ENCODE peak calls at places on chromosomes 2 and 18, in ten cellular contexts. C, B, V, G, F, S, U, D, Q and E are unnamed samples.

GRCh38 chr2:238720232-238720672 is 127.6 kb upstream of the TWIST2 start:
- DNase-seq in B (peak), S (no peak), G (peak), F (no peak), Q (no peak), D (peak), C (no peak), V (no peak), U (peak), E (peak)

GRCh38 chr2:88187038-88187676 is 17.0 kb downstream of the THNSL2 start:
- DNase-seq in C (no peak), U (peak), G (peak), D (peak), S (peak), V (no peak), Q (no peak), B (peak), F (peak), E (peak)

GRCh38 chr18:32759768-32760167 is 13.1 kb downstream of the KLHL14 start:
- DNase-seq in D (no peak), V (no peak), S (no peak), U (no peak), Q (no peak), G (no peak), F (no peak), B (no peak), C (no peak), E (no peak)

GRCh38 chr2:190283783-190284182 is 35.8 kb downstream of the HIBCH start:
- DNase-seq in Q (no peak), G (no peak), B (no peak), D (no peak), C (no peak), V (no peak), S (no peak), U (no peak), F (peak), E (no peak)

GRCh38 chr2:25833566-25833965 is 44.7 kb downstream of the ASXL2 start:
- DNase-seq in D (peak), F (no peak), B (no peak), C (no peak), U (no peak), S (no peak), G (peak), Q (no peak), V (no peak), E (no peak)

GRCh38 chr2:149526689-149527088 is 60.9 kb downstream of the MMADHC start:
- DNase-seq in S (no peak), F (no peak), G (no peak), B (no peak), D (no peak), V (no peak), C (no peak), U (no peak), Q (no peak), E (no peak)

GRCh38 chr2:200617089-200618050 is 31.6 kb downstream of the AOX1 start:
- DNase-seq in G (no peak), U (no peak), F (no peak), D (no peak), Q (no peak), C (no peak), S (no peak), B (no peak), V (no peak), E (no peak)

GRCh38 chr2:72887032-72887835 is at the start of gene SPR:
- DNase-seq in U (peak), D (peak), B (peak), Q (no peak), S (peak), V (peak), G (peak), C (peak), F (peak), E (peak)

GRCh38 chr2:102788880-102789250 is 27.0 kb downstream of the TMEM182 start:
- DNase-seq in V (no peak), D (no peak), C (no peak), G (no peak), F (peak), Q (no peak), B (no peak), S (peak), U (no peak), E (no peak)

GRCh38 chr18:79507076-79507545 is 111.4 kb downstream of the NFATC1 start:
- DNase-seq in D (peak), F (peak), G (peak), U (no peak), V (peak), S (peak), C (peak), B (no peak), Q (peak), E (peak)

GRCh38 chr18:21134895-21135294 is 23.3 kb upstream of the ROCK1 start:
- DNase-seq in V (no peak), D (peak), G (no peak), S (no peak), U (no peak), Q (no peak), C (no peak), B (no peak), F (no peak), E (no peak)

GRCh38 chr2:153100139-153100538 is 378.4 kb downstream of the RPRM start:
- DNase-seq in S (no peak), D (no peak), Q (no peak), U (no peak), G (no peak), F (no peak), C (no peak), V (no peak), B (no peak), E (no peak)

GRCh38 chr2:43083710-43084698 is 142.4 kb downstream of the ZFP36L2 start:
- DNase-seq in Q (no peak), F (peak), U (no peak), B (no peak), V (no peak), G (no peak), D (peak), C (peak), S (peak), E (peak)

GRCh38 chr18:70047931-70048603 is 100.4 kb upstream of the CD226 start:
- DNase-seq in B (no peak), V (no peak), D (no peak), Q (no peak), C (no peak), G (no peak), U (no peak), S (peak), F (no peak), E (no peak)

GRCh38 chr2:156334496-156335478 is 2.3 kb upstream of the NR4A2 start:
- DNase-seq in D (peak), V (peak), F (peak), C (peak), B (peak), G (peak), U (peak), Q (peak), S (peak), E (peak)

GRCh38 chr2:80001704-80002103 is 302.8 kb downstream of the LRRTM1 start:
- DNase-seq in G (no peak), F (no peak), C (no peak), S (no peak), B (no peak), V (no peak), D (no peak), Q (no peak), U (no peak), E (no peak)

GRCh38 chr18:64330161-64330560 is 181.3 kb upstream of the LINC00305 start:
- DNase-seq in U (no peak), S (no peak), C (no peak), V (no peak), G (no peak), B (no peak), D (no peak), Q (no peak), F (no peak), E (peak)

GRCh38 chr2:12534646-12535263 is 182.0 kb upstream of the TRIB2 start:
- DNase-seq in Q (no peak), G (no peak), U (no peak), S (peak), C (peak), V (no peak), B (peak), F (no peak), D (no peak), E (no peak)

GRCh38 chr2:240060977-240061591 is 7.8 kb upstream of the OR6B3 start:
- DNase-seq in S (no peak), V (no peak), F (no peak), D (peak), U (peak), G (peak), C (no peak), Q (no peak), B (peak), E (peak)

GRCh38 chr18:24585996-24586566 is 125.6 kb downstream of the HRH4 start:
- DNase-seq in Q (no peak), C (no peak), F (no peak), B (no peak), V (no peak), D (no peak), G (no peak), U (no peak), S (no peak), E (no peak)

GRCh38 chr2:108182489-108182888 is 57.3 kb upstream of the SULT1C3 start:
- DNase-seq in U (peak), G (no peak), D (peak), B (peak), Q (no peak), C (no peak), S (no peak), V (no peak), F (no peak), E (peak)

GRCh38 chr18:8908792-8909510 is 193.5 kb upstream of the NDUFV2 start:
- DNase-seq in S (no peak), G (no peak), D (no peak), Q (no peak), C (no peak), F (no peak), B (no peak), V (no peak), U (no peak), E (no peak)

GRCh38 chr18:8910843-8911242 is 191.7 kb upstream of the NDUFV2 start:
- DNase-seq in C (no peak), V (no peak), B (no peak), S (no peak), G (no peak), F (no peak), Q (no peak), U (no peak), D (no peak), E (no peak)

GRCh38 chr18:8911408-8912340 is 190.8 kb upstream of the NDUFV2 start:
- DNase-seq in Q (no peak), F (no peak), C (no peak), S (no peak), D (no peak), G (no peak), U (no peak), B (no peak), V (no peak), E (no peak)

GRCh38 chr18:8910186-8910585 is 192.3 kb upstream of the NDUFV2 start:
- DNase-seq in G (no peak), C (no peak), U (no peak), S (no peak), F (no peak), V (no peak), B (no peak), Q (no peak), D (no peak), E (no peak)

DNA sequence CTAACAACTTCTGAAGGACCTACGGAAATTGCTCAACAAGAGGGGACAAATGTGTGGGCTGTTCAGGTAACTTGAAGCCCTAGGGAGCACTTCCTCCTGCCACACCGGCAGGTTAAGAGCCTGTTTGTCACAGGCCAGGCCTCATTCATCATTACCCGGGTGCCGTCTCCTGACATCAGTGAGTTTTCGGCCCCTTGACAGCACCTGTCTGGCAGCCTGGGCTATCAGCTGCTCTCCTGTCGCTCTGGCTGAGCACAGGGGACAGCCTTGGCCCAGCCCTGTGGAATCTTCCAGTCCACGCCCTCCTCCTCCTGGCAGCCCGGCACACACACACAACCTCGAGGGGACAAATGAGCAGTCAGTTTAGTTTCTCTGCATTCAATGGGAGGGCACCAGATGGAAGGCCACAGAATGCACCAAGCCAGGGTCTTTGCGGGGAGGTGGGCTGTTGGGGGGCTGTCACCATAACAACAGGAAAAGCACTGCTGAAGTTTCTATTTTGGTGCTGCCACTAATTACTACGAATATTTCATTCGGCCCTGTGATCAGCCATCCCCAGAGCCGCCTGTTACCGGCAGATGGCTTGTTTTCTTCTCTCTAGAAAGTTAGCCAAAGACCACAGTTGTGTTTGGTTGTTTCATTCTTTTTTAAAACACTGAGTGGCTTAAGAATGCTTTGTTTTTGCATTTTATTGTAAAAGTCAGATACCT is 190.0 kb upstream of the NDUFV2 start:
- DNase-seq in Q (no peak), G (peak), U (no peak), V (peak), D (no peak), C (no peak), B (no peak), S (no peak), F (no peak), E (no peak)
- TF ChIP-seq POLR2A in Q (no peak), G (no peak), U (no peak), V (no peak), D (no peak), C (no peak), B (no peak), S (no peak), F (no peak), E (no peak)

DNA sequence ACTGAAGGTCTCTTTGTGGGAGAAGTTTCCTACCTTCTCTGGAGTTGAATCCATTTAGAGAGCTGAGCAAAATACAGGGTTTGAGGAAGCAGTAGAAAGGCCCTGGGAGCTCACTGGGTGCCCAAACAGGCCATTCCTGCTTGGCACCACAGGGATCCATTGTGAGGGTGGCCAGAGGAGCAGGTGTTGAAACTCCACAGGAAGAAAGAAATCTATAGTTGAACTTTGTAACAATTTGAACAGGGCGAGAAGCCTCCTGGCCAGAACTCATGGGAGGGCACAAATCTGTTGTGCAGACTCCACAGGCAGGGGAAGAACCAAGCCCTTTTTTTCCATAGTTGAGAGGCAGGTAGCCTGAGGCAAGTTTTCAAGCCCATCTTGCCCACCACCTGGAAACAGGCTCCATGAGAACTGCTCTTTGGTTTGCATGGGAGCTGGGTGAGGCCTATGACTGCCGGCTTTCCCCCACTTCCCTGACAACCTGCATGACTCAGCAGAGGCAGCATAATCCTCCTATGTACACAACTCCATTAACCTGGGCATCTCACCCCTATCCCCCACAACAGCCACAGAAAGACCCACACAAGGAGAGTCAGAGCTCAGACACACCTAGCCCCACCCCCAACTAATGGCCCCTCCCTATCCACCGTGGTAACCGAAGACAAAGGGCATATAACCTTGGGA is 1053.0 kb downstream of the TSN start:
- DNase-seq in S (no peak), D (no peak), V (no peak), Q (no peak), B (no peak), U (no peak), C (no peak), G (no peak), F (no peak), E (no peak)
- TF ChIP-seq POLR2A in S (no peak), D (no peak), V (no peak), Q (no peak), B (no peak), U (no peak), C (no peak), G (no peak), F (no peak), E (no peak)

GRCh38 chr2:236521556-236521955 is 48.1 kb upstream of the ACKR3 start:
- DNase-seq in F (no peak), G (no peak), D (no peak), B (no peak), C (no peak), V (no peak), Q (no peak), U (no peak), S (no peak), E (no peak)

GRCh38 chr2:236526459-236527197 is 43.0 kb upstream of the ACKR3 start:
- DNase-seq in Q (no peak), U (no peak), D (no peak), G (no peak), S (no peak), B (no peak), V (no peak), C (no peak), F (no peak), E (no peak)

GRCh38 chr2:236523249-236523648 is 46.4 kb upstream of the ACKR3 start:
- DNase-seq in Q (no peak), U (no peak), B (no peak), C (no peak), F (no peak), V (no peak), S (no peak), D (no peak), G (no peak), E (no peak)

GRCh38 chr2:236527198-236527640 is 42.4 kb upstream of the ACKR3 start:
- DNase-seq in F (no peak), C (no peak), B (no peak), D (no peak), V (no peak), G (no peak), S (no peak), U (no peak), Q (no peak), E (no peak)

GRCh38 chr2:236525416-236525997 is 44.1 kb upstream of the ACKR3 start:
- DNase-seq in B (no peak), V (no peak), D (no peak), G (no peak), F (no peak), Q (no peak), S (no peak), C (no peak), U (no peak), E (no peak)
- TF ChIP-seq POLR2A in B (no peak), V (no peak), D (no peak), G (no peak), F (no peak), Q (no peak), S (no peak), C (no peak), U (no peak), E (no peak)

GRCh38 chr2:113156278-113157107 is 17.3 kb upstream of the PSD4 start:
- DNase-seq in V (no peak), F (no peak), G (no peak), D (no peak), C (no peak), B (peak), Q (no peak), S (no peak), U (peak), E (peak)
- TF ChIP-seq POLR2A in V (no peak), F (no peak), G (no peak), D (no peak), C (no peak), B (no peak), Q (no peak), S (no peak), U (no peak), E (no peak)

GRCh38 chr2:9753276-9753600 is 90.0 kb upstream of the TAF1B start:
- DNase-seq in G (peak), S (peak), C (no peak), Q (no peak), U (no peak), F (no peak), V (no peak), B (peak), D (peak), E (no peak)
- TF ChIP-seq POLR2A in G (no peak), S (no peak), C (no peak), Q (no peak), U (no peak), F (no peak), V (no peak), B (no peak), D (no peak), E (no peak)

GRCh38 chr2:224449212-224450147 is 47.6 kb upstream of the FAM124B start:
- DNase-seq in V (no peak), Q (no peak), F (no peak), C (no peak), D (peak), G (no peak), B (peak), S (no peak), U (peak), E (no peak)
- TF ChIP-seq POLR2A in V (no peak), Q (no peak), F (no peak), C (no peak), D (no peak), G (no peak), B (no peak), S (no peak), U (no peak), E (no peak)

DNA sequence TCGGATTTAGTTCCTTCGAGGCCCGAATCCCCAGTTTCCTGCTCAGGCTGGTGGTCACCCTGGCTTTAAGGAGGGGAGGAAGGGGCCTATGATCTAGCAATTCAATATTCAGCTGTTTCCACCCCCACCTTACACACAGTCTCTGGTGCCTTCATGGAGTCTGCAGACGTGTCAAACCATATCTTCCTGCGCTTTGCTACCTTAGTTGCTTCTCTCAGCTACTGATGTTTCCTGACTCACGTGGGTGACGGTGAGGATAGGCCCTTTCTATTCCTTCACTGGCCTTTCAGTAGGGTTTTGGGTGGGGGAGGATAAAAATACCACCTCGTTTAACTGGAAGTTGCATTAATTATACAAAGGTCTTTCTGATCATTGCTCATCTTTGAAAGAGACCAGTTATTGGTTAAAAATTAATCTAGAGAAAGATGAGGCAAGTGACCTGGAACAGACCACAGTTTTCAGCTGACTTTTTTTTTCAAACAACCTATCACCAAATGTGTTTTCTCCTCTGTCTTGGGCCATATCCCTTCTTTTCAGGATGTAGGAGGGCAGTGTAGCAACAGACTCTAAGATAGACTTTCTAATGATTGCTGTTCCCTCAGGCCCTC is 49.7 kb downstream of the SH2D6 start:
- DNase-seq in C (no peak), U (peak), F (no peak), G (no peak), D (no peak), S (no peak), V (peak), B (no peak), Q (no peak), E (no peak)
- TF ChIP-seq POLR2A in C (no peak), U (no peak), F (no peak), G (no peak), D (no peak), S (no peak), V (no peak), B (no peak), Q (no peak), E (no peak)

DNA sequence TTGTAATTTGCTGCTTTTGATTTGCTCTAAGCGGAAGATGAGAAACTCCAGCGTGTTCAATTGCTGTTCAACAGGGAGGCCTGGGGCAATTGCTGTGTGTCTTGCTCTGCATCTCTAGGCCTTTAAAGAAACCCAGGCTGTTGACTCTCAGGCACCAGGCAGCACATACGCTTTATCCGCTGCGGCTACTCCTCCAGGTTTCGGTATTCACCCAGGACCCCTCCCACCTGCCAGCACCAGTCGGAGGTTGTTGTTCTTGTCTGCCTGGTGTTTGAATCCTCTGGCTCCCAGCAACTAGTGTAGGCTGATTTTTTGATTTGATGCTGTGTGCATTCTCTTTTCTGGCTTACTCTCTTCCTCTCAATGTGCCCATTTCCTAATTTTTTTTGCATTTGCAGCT is 383.1 kb downstream of the TSN start:
- DNase-seq in D (no peak), U (no peak), V (no peak), C (no peak), Q (no peak), F (no peak), S (no peak), B (no peak), G (no peak), E (no peak)
- TF ChIP-seq POLR2A in D (no peak), U (no peak), V (no peak), C (no peak), Q (no peak), F (no peak), S (no peak), B (no peak), G (no peak), E (no peak)